ENCODE peak calls at places on chromosomes 7 and 10, in ten cellular contexts. F is GM23338; Q is OCI-LY7; M is non-pigmented ciliary epithelial cell; O is activated CD8-positive, alpha-beta memory T cell treated with anti-CD3 and anti-CD28 coated beads for 4 hours; C is NCI-H774; Z is stimulated activated CD8-positive, alpha-beta memory T cell treated with anti-CD3 and anti-CD28 coated beads, Interleukin-4, amount 100 ng/mL, for 24 hours; B is Calu3; T is NCI-H69; K is ascending aorta. J is an unnamed sample.

GRCh38 chr7:157846281-157846680 is 509.5 kb downstream of the DNAJB6 start:
- DNase-seq in B (no peak), Z (no peak), C (no peak), M (no peak), O (no peak), F (no peak), T (no peak), K (no peak), Q (no peak), J (no peak)

GRCh38 chr7:117830422-117830954 is 42.8 kb downstream of the CTTNBP2 start:
- DNase-seq in T (no peak), K (no peak), M (no peak), O (no peak), Z (no peak), C (no peak), Q (no peak), B (no peak), F (no peak), J (no peak)

GRCh38 chr10:4054651-4055435 is 269.8 kb upstream of the KLF6 start:
- DNase-seq in Q (no peak), F (no peak), O (no peak), T (no peak), C (no peak), M (no peak), Z (no peak), K (no peak), B (no peak), J (no peak)

GRCh38 chr7:538764-539685 is 19.4 kb upstream of the PDGFA start:
- DNase-seq in F (peak), C (no peak), B (peak), O (no peak), M (no peak), Q (no peak), T (no peak), Z (no peak), K (no peak), J (peak)

GRCh38 chr7:66905689-66906088 is 15.3 kb upstream of the TMEM248 start:
- DNase-seq in F (peak), B (no peak), K (no peak), Z (no peak), M (no peak), Q (no peak), C (no peak), O (no peak), T (no peak), J (no peak)

GRCh38 chr10:47240173-47240572 is 59.8 kb upstream of the GDF10 start:
- DNase-seq in O (no peak), F (no peak), Q (no peak), Z (no peak), B (no peak), M (no peak), K (no peak), C (no peak), T (no peak), J (no peak)

GRCh38 chr10:58773351-58773750 is 260.7 kb downstream of the BICC1 start:
- DNase-seq in C (no peak), Z (no peak), K (no peak), O (no peak), F (no peak), Q (no peak), T (peak), B (no peak), M (no peak), J (no peak)

GRCh38 chr10:123021517-123021916 is 12.7 kb downstream of the ACADSB start:
- DNase-seq in Q (peak), B (no peak), K (no peak), Z (no peak), O (no peak), T (peak), C (no peak), F (no peak), M (no peak), J (no peak)

GRCh38 chr10:20265146-20265545 is 448.9 kb downstream of the PLXDC2 start:
- DNase-seq in Q (no peak), K (no peak), T (no peak), B (no peak), C (no peak), O (no peak), Z (no peak), F (no peak), M (no peak), J (no peak)

GRCh38 chr7:131076032-131076431 is 251.6 kb upstream of the MKLN1 start:
- DNase-seq in C (no peak), Z (no peak), T (no peak), M (peak), B (no peak), K (no peak), F (no peak), Q (no peak), O (no peak), J (no peak)

GRCh38 chr10:132452216-132452650 is 55.2 kb downstream of the PWWP2B start:
- DNase-seq in F (no peak), K (no peak), C (no peak), B (no peak), M (no peak), O (no peak), Q (no peak), Z (no peak), T (peak), J (no peak)

GRCh38 chr10:101961591-101962498 is 94.1 kb downstream of the ARMH3 start:
- DNase-seq in K (no peak), O (no peak), Q (no peak), B (no peak), Z (no peak), C (no peak), M (no peak), F (no peak), T (peak), J (no peak)

GRCh38 chr10:11891776-11892486 is 68.8 kb downstream of the PROSER2 start:
- DNase-seq in K (no peak), Q (no peak), O (no peak), F (no peak), B (no peak), M (no peak), T (no peak), C (no peak), Z (no peak), J (no peak)

GRCh38 chr10:89981891-89982290 is 280.5 kb downstream of the KIF20B start:
- DNase-seq in C (no peak), Q (no peak), B (no peak), K (no peak), O (no peak), F (no peak), Z (no peak), T (no peak), M (no peak), J (no peak)

GRCh38 chr10:48745662-48746245 is 61.1 kb downstream of the WDFY4 start:
- DNase-seq in Z (no peak), F (peak), C (no peak), M (no peak), K (no peak), B (no peak), Q (no peak), T (no peak), O (no peak), J (no peak)

GRCh38 chr7:73350311-73351068 is 22.5 kb downstream of the FKBP6 start:
- DNase-seq in Z (no peak), O (no peak), C (no peak), T (no peak), F (no peak), K (no peak), M (no peak), B (no peak), Q (no peak), J (no peak)

GRCh38 chr10:132538790-132539421 is 1.3 kb downstream of the INPP5A start:
- DNase-seq in Q (no peak), B (no peak), C (no peak), M (no peak), Z (no peak), F (no peak), K (no peak), O (no peak), T (no peak), J (no peak)

GRCh38 chr10:99854860-99855259 is 72.4 kb downstream of the ABCC2 start:
- DNase-seq in C (no peak), B (no peak), Z (no peak), K (no peak), T (peak), F (peak), O (no peak), Q (peak), M (no peak), J (no peak)

GRCh38 chr7:68564741-68565140 is 1033.5 kb upstream of the AUTS2 start:
- DNase-seq in T (no peak), O (no peak), F (no peak), M (no peak), Z (no peak), Q (no peak), C (no peak), B (no peak), K (no peak), J (no peak)

GRCh38 chr10:73931767-73932624 is 21.1 kb downstream of the PLAU start:
- DNase-seq in K (no peak), F (peak), O (peak), T (peak), B (peak), M (no peak), C (peak), Z (peak), Q (peak), J (no peak)

J was measured in NCI-H2171 treated with DMSO at 0.1 percent for 48 hours.